ENCODE peak calls at places on chromosomes 6 and 20, in four cellular contexts. H, K, T and A are unnamed samples.

GRCh38 chr20:33693741-33694645 is 7.8 kb upstream of the E2F1 start:
- DNase-seq in H (no peak), K (no peak), T (no peak), A (no peak)

GRCh38 chr6:129749749-129750120 is 39.8 kb upstream of the ARHGAP18 start:
- DNase-seq in H (no peak), K (no peak), T (no peak), A (no peak)

GRCh38 chr20:49685809-49686208 is 27.9 kb downstream of the B4GALT5 start:
- DNase-seq in H (no peak), K (no peak), T (no peak), A (no peak)

GRCh38 chr6:115896538-115897129 is 164.1 kb downstream of the FRK start:
- DNase-seq in H (peak; percentile 38), K (no peak), T (no peak), A (no peak)

GRCh38 chr6:71393471-71393870 is 104.9 kb downstream of the OGFRL1 start:
- DNase-seq in H (no peak), K (no peak), T (no peak), A (no peak)

GRCh38 chr6:8785223-8785622 is 349.9 kb upstream of the SLC35B3 start:
- DNase-seq in H (no peak), K (no peak), T (no peak), A (no peak)

GRCh38 chr6:47241742-47242482 is 67.8 kb downstream of the TNFRSF21 start:
- DNase-seq in H (no peak), K (no peak), T (no peak), A (no peak)

GRCh38 chr6:74357329-74357728 is 661.3 kb downstream of the CD109 start:
- DNase-seq in H (no peak), K (no peak), T (no peak), A (no peak)

GRCh38 chr20:43893930-43894329 is 20.7 kb upstream of the TOX2 start:
- DNase-seq in H (no peak), K (no peak), T (no peak), A (no peak)

GRCh38 chr20:49672109-49672681 is 41.5 kb downstream of the B4GALT5 start:
- DNase-seq in H (no peak), K (no peak), T (no peak), A (no peak)

GRCh38 chr6:166946125-166946524 is 10.2 kb downstream of the RNASET2 start:
- DNase-seq in H (no peak), K (no peak), T (no peak), A (no peak)

GRCh38 chr6:7469696-7470095 is 71.8 kb upstream of the DSP start:
- DNase-seq in H (no peak), K (no peak), T (no peak), A (no peak)

GRCh38 chr6:42979523-42980177 is 669 bp upstream of the PEX6 start:
- DNase-seq in H (no peak), K (no peak), T (no peak), A (no peak)

GRCh38 chr6:141426400-141426980 is 706.2 kb upstream of the GJE1 start:
- DNase-seq in H (no peak), K (no peak), T (no peak), A (no peak)

GRCh38 chr6:72621243-72622093 is at the start of gene KCNQ5:
- DNase-seq in H (peak; percentile 12), K (peak; percentile 37), T (peak; percentile 55), A (no peak)

GRCh38 chr20:61744691-61745396 is 320.8 kb downstream of the TAF4 start:
- DNase-seq in H (no peak), K (no peak), T (peak; percentile 19), A (no peak)

GRCh38 chr6:165659945-165660862 is 2.8 kb downstream of the PDE10A start:
- DNase-seq in H (peak; percentile 24), K (no peak), T (no peak), A (no peak)